ENCODE peak calls at places on chromosomes 4 and X, in eight cellular contexts. One of them, this sample, is unnamed.

GRCh38 chr4:26028793-26029511 is 114.9 kb downstream of the SMIM20 start:
- DNase-seq in upper lobe of right lung: peak
- DNase-seq in foreskin fibroblast: peak
- DNase-seq in epithelial cell of esophagus: peak
- DNase-seq in H9: peak
- DNase-seq in fibroblast of mammary gland: peak
- DNase-seq in fibroblast of lung: peak
- DNase-seq in PC-9: no peak
- DNase-seq in this sample: no peak

GRCh38 chr4:176439611-176440010 is 119.8 kb downstream of the SPCS3 start:
- DNase-seq in fibroblast of lung: no peak
- DNase-seq in upper lobe of right lung: no peak
- DNase-seq in PC-9: no peak
- DNase-seq in H9: no peak
- DNase-seq in foreskin fibroblast: no peak
- DNase-seq in epithelial cell of esophagus: no peak
- DNase-seq in fibroblast of mammary gland: no peak
- DNase-seq in this sample: no peak

GRCh38 chr4:5256416-5256815 is 205.1 kb downstream of the STK32B start:
- DNase-seq in fibroblast of mammary gland: no peak
- DNase-seq in PC-9: no peak
- DNase-seq in epithelial cell of esophagus: no peak
- DNase-seq in H9: no peak
- DNase-seq in foreskin fibroblast: no peak
- DNase-seq in upper lobe of right lung: no peak
- DNase-seq in fibroblast of lung: no peak
- DNase-seq in this sample: no peak

GRCh38 chr4:56786955-56787354 is 34.5 kb downstream of the SPINK2 start:
- DNase-seq in H9: no peak
- DNase-seq in fibroblast of mammary gland: peak
- DNase-seq in PC-9: no peak
- DNase-seq in upper lobe of right lung: peak
- DNase-seq in fibroblast of lung: peak
- DNase-seq in foreskin fibroblast: peak
- DNase-seq in epithelial cell of esophagus: peak
- DNase-seq in this sample: peak

GRCh38 chr4:157012781-157013180 is 41.2 kb upstream of the PDGFC start:
- DNase-seq in fibroblast of mammary gland: peak
- DNase-seq in H9: no peak
- DNase-seq in epithelial cell of esophagus: no peak
- DNase-seq in PC-9: peak
- DNase-seq in fibroblast of lung: no peak
- DNase-seq in upper lobe of right lung: no peak
- DNase-seq in foreskin fibroblast: no peak
- DNase-seq in this sample: peak

GRCh38 chrX:9846631-9847030 is 60.4 kb downstream of the SHROOM2 start:
- DNase-seq in foreskin fibroblast: no peak
- DNase-seq in fibroblast of mammary gland: no peak
- DNase-seq in upper lobe of right lung: no peak
- DNase-seq in fibroblast of lung: no peak
- DNase-seq in PC-9: no peak
- DNase-seq in H9: no peak
- DNase-seq in epithelial cell of esophagus: no peak
- DNase-seq in this sample: no peak

GRCh38 chrX:32966956-32967355 is 244.4 kb downstream of the DMD start:
- DNase-seq in epithelial cell of esophagus: no peak
- DNase-seq in foreskin fibroblast: no peak
- DNase-seq in fibroblast of mammary gland: no peak
- DNase-seq in fibroblast of lung: no peak
- DNase-seq in H9: no peak
- DNase-seq in upper lobe of right lung: no peak
- DNase-seq in PC-9: no peak
- DNase-seq in this sample: no peak

GRCh38 chr4:110631582-110632505 is 9.0 kb upstream of the PITX2 start:
- DNase-seq in fibroblast of mammary gland: peak
- DNase-seq in epithelial cell of esophagus: peak
- DNase-seq in PC-9: peak
- DNase-seq in fibroblast of lung: peak
- DNase-seq in H9: peak
- DNase-seq in foreskin fibroblast: peak
- DNase-seq in upper lobe of right lung: peak
- DNase-seq in this sample: peak

GRCh38 chr4:1716065-1716945 is 4.2 kb upstream of the SLBP start:
- DNase-seq in fibroblast of mammary gland: no peak
- DNase-seq in fibroblast of lung: no peak
- DNase-seq in upper lobe of right lung: peak
- DNase-seq in H9: peak
- DNase-seq in epithelial cell of esophagus: no peak
- DNase-seq in PC-9: no peak
- DNase-seq in foreskin fibroblast: no peak
- DNase-seq in this sample: no peak

GRCh38 chr4:150315175-150315574 is 236.9 kb downstream of the DCLK2 start:
- DNase-seq in fibroblast of lung: no peak
- DNase-seq in foreskin fibroblast: no peak
- DNase-seq in upper lobe of right lung: no peak
- DNase-seq in PC-9: no peak
- DNase-seq in fibroblast of mammary gland: no peak
- DNase-seq in epithelial cell of esophagus: no peak
- DNase-seq in H9: no peak
- DNase-seq in this sample: no peak

GRCh38 chrX:51779306-51779705 is 36.1 kb downstream of the GSPT2 start:
- DNase-seq in foreskin fibroblast: no peak
- DNase-seq in H9: no peak
- DNase-seq in fibroblast of mammary gland: no peak
- DNase-seq in epithelial cell of esophagus: no peak
- DNase-seq in PC-9: no peak
- DNase-seq in fibroblast of lung: no peak
- DNase-seq in upper lobe of right lung: no peak
- DNase-seq in this sample: no peak

GRCh38 chr4:31125496-31125895 is 405.3 kb downstream of the PCDH7 start:
- DNase-seq in upper lobe of right lung: no peak
- DNase-seq in fibroblast of mammary gland: no peak
- DNase-seq in PC-9: no peak
- DNase-seq in foreskin fibroblast: no peak
- DNase-seq in fibroblast of lung: no peak
- DNase-seq in H9: no peak
- DNase-seq in epithelial cell of esophagus: no peak
- DNase-seq in this sample: no peak

GRCh38 chrX:73851014-73852009 is 288.3 kb downstream of the CHIC1 start:
- DNase-seq in H9: no peak
- DNase-seq in fibroblast of lung: no peak
- DNase-seq in fibroblast of mammary gland: peak
- DNase-seq in foreskin fibroblast: no peak
- DNase-seq in upper lobe of right lung: no peak
- DNase-seq in epithelial cell of esophagus: no peak
- DNase-seq in PC-9: no peak
- DNase-seq in this sample: peak

GRCh38 chr4:118867311-118868067 is 21.2 kb upstream of the SYNPO2 start:
- DNase-seq in PC-9: no peak
- DNase-seq in fibroblast of mammary gland: peak
- DNase-seq in upper lobe of right lung: no peak
- DNase-seq in foreskin fibroblast: peak
- DNase-seq in fibroblast of lung: peak
- DNase-seq in H9: no peak
- DNase-seq in epithelial cell of esophagus: no peak
- DNase-seq in this sample: no peak

GRCh38 chr4:6806924-6807676 is 24.6 kb downstream of the KIAA0232 start:
- DNase-seq in upper lobe of right lung: no peak
- DNase-seq in PC-9: no peak
- DNase-seq in foreskin fibroblast: no peak
- DNase-seq in epithelial cell of esophagus: no peak
- DNase-seq in fibroblast of lung: peak
- DNase-seq in fibroblast of mammary gland: peak
- DNase-seq in H9: no peak
- DNase-seq in this sample: no peak

GRCh38 chrX:70481424-70481823 is 36.8 kb downstream of the DLG3 start:
- DNase-seq in foreskin fibroblast: no peak
- DNase-seq in PC-9: no peak
- DNase-seq in epithelial cell of esophagus: no peak
- DNase-seq in fibroblast of mammary gland: peak
- DNase-seq in upper lobe of right lung: no peak
- DNase-seq in H9: no peak
- DNase-seq in fibroblast of lung: no peak
- DNase-seq in this sample: no peak

GRCh38 chr4:72997409-72997808 is 72.1 kb downstream of the COX18 start:
- DNase-seq in foreskin fibroblast: peak
- DNase-seq in fibroblast of mammary gland: peak
- DNase-seq in fibroblast of lung: no peak
- DNase-seq in PC-9: no peak
- DNase-seq in H9: no peak
- DNase-seq in upper lobe of right lung: peak
- DNase-seq in epithelial cell of esophagus: peak
- DNase-seq in this sample: no peak

GRCh38 chr4:102734591-102735385 is 26.0 kb downstream of the MANBA start:
- DNase-seq in fibroblast of mammary gland: peak
- DNase-seq in epithelial cell of esophagus: peak
- DNase-seq in fibroblast of lung: peak
- DNase-seq in upper lobe of right lung: no peak
- DNase-seq in foreskin fibroblast: peak
- DNase-seq in PC-9: no peak
- DNase-seq in H9: no peak
- DNase-seq in this sample: no peak

GRCh38 chrX:65668362-65669310 is 1.2 kb downstream of the MSN start:
- DNase-seq in fibroblast of mammary gland: peak
- DNase-seq in H9: peak
- DNase-seq in foreskin fibroblast: peak
- DNase-seq in upper lobe of right lung: peak
- DNase-seq in epithelial cell of esophagus: peak
- DNase-seq in PC-9: peak
- DNase-seq in fibroblast of lung: peak
- DNase-seq in this sample: peak

GRCh38 chr4:1460967-1461868 is 55.0 kb upstream of the NKX1-1 start:
- DNase-seq in fibroblast of mammary gland: no peak
- DNase-seq in H9: no peak
- DNase-seq in foreskin fibroblast: no peak
- DNase-seq in upper lobe of right lung: peak
- DNase-seq in PC-9: no peak
- DNase-seq in epithelial cell of esophagus: no peak
- DNase-seq in fibroblast of lung: no peak
- DNase-seq in this sample: no peak

GRCh38 chr4:16032382-16032743 is 51.5 kb downstream of the PROM1 start:
- DNase-seq in fibroblast of mammary gland: no peak
- DNase-seq in epithelial cell of esophagus: no peak
- DNase-seq in H9: no peak
- DNase-seq in PC-9: no peak
- DNase-seq in foreskin fibroblast: no peak
- DNase-seq in upper lobe of right lung: no peak
- DNase-seq in fibroblast of lung: no peak
- DNase-seq in this sample: no peak

GRCh38 chrX:68699960-68700746 is 52.7 kb downstream of the STARD8 start:
- DNase-seq in upper lobe of right lung: no peak
- DNase-seq in foreskin fibroblast: peak
- DNase-seq in fibroblast of mammary gland: peak
- DNase-seq in H9: no peak
- DNase-seq in PC-9: no peak
- DNase-seq in epithelial cell of esophagus: peak
- DNase-seq in fibroblast of lung: no peak
- DNase-seq in this sample: peak

DNA sequence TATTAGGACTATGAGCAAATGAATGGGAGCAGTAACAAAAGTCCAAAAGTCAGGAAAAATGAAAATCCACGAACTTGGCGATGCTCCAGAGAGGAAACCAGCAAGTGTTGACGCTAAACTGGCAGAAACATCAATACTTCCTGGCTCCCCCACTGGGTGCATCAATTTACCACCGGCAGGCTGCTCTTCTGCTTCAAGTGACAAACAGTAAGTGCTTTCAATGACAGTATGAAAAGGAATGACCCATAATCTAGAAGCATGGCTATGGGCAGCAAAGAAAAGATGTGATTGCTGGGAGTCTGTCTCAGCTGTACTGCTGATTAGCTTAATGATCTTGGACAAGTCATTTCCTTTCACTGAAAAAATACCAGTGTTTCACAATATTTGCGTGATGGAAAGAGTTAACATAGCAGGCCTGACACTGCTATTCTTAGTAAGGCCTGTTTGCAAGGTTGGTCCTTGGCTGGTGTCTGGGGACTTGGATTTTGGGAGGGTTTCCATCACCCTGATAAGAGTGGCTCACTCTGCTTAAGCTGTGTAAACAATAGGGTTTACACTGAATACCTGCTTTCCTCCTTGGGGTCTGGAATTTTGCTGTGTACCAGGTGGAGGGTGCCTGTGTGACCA is 8.7 kb downstream of the ATP11C start:
- DNase-seq in upper lobe of right lung: no peak
- DNase-seq in H9: no peak
- DNase-seq in PC-9: no peak
- DNase-seq in epithelial cell of esophagus: no peak
- DNase-seq in fibroblast of lung: no peak
- DNase-seq in fibroblast of mammary gland: no peak
- DNase-seq in foreskin fibroblast: no peak
- DNase-seq in this sample: no peak
- TF ChIP-seq CTCF in upper lobe of right lung: no peak
- TF ChIP-seq CTCF in H9: no peak
- TF ChIP-seq CTCF in PC-9: no peak
- TF ChIP-seq CTCF in epithelial cell of esophagus: no peak
- TF ChIP-seq CTCF in fibroblast of lung: no peak
- TF ChIP-seq CTCF in fibroblast of mammary gland: no peak
- TF ChIP-seq CTCF in foreskin fibroblast: no peak
- TF ChIP-seq CTCF in this sample: no peak

GRCh38 chr4:59161249-59161648 is 2038.9 kb upstream of the ADGRL3 start:
- DNase-seq in upper lobe of right lung: no peak
- DNase-seq in epithelial cell of esophagus: no peak
- DNase-seq in PC-9: no peak
- DNase-seq in H9: no peak
- DNase-seq in foreskin fibroblast: no peak
- DNase-seq in fibroblast of mammary gland: no peak
- DNase-seq in fibroblast of lung: no peak
- DNase-seq in this sample: no peak
- TF ChIP-seq CTCF in upper lobe of right lung: peak
- TF ChIP-seq CTCF in epithelial cell of esophagus: no peak
- TF ChIP-seq CTCF in PC-9: peak
- TF ChIP-seq CTCF in H9: peak
- TF ChIP-seq CTCF in foreskin fibroblast: no peak
- TF ChIP-seq CTCF in fibroblast of mammary gland: no peak
- TF ChIP-seq CTCF in fibroblast of lung: no peak
- TF ChIP-seq CTCF in this sample: no peak

GRCh38 chr4:130028552-130028951 is 932.6 kb downstream of the C4orf33 start:
- DNase-seq in fibroblast of mammary gland: no peak
- DNase-seq in H9: no peak
- DNase-seq in fibroblast of lung: no peak
- DNase-seq in PC-9: no peak
- DNase-seq in upper lobe of right lung: no peak
- DNase-seq in foreskin fibroblast: no peak
- DNase-seq in epithelial cell of esophagus: no peak
- DNase-seq in this sample: no peak
- TF ChIP-seq CTCF in fibroblast of mammary gland: no peak
- TF ChIP-seq CTCF in H9: no peak
- TF ChIP-seq CTCF in fibroblast of lung: no peak
- TF ChIP-seq CTCF in PC-9: no peak
- TF ChIP-seq CTCF in upper lobe of right lung: no peak
- TF ChIP-seq CTCF in foreskin fibroblast: no peak
- TF ChIP-seq CTCF in epithelial cell of esophagus: no peak
- TF ChIP-seq CTCF in this sample: no peak

DNA sequence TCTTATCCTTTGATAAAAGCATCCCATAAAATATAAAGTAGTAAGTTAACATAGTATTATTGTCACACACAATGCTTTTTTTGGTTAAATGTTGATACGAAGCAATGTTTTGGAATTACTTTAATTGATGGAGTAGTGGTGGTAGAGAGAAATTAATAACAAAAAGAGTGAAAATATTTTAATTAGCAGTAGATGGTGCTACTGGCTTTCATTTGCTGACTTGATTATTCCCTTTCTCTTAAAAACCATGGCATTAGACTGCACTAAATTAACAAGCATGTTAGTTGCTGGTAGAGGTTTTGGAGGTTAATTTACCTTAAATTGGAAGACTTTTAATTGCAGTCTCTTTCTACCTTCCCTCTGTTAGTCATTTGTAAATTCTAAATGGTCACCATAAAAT is 8.9 kb upstream of the DCK start:
- DNase-seq in epithelial cell of esophagus: no peak
- DNase-seq in fibroblast of mammary gland: no peak
- DNase-seq in upper lobe of right lung: no peak
- DNase-seq in fibroblast of lung: no peak
- DNase-seq in foreskin fibroblast: no peak
- DNase-seq in PC-9: no peak
- DNase-seq in H9: no peak
- DNase-seq in this sample: no peak
- TF ChIP-seq CTCF in epithelial cell of esophagus: no peak
- TF ChIP-seq CTCF in fibroblast of mammary gland: no peak
- TF ChIP-seq CTCF in upper lobe of right lung: no peak
- TF ChIP-seq CTCF in fibroblast of lung: no peak
- TF ChIP-seq CTCF in foreskin fibroblast: no peak
- TF ChIP-seq CTCF in PC-9: no peak
- TF ChIP-seq CTCF in H9: no peak
- TF ChIP-seq CTCF in this sample: no peak